ENCODE peak calls at places on chromosomes 1 and 21, in eight cellular contexts. N is IMR-90; J is PC-9; L is naive thymus-derived CD4-positive, alpha-beta T cell; O is mammary epithelial cell; I is H7; T is mesenchymal stem cell; C is AG04450. M is an unnamed sample.

GRCh38 chr1:160401972-160402795 is 1.8 kb downstream of the VANGL2 start:
- DNase-seq in C (no peak), L (no peak), J (no peak), N (no peak), T (no peak), I (no peak), O (no peak), M (no peak)

GRCh38 chr21:39085843-39086415 is 97.3 kb downstream of the PSMG1 start:
- DNase-seq in N (no peak), T (no peak), C (no peak), J (no peak), I (no peak), O (no peak), L (no peak), M (no peak)

GRCh38 chr1:5514519-5515183 is 477.6 kb downstream of the NPHP4 start:
- DNase-seq in J (no peak), C (no peak), I (peak; percentile 95), O (peak; percentile 6), N (peak; percentile 7), L (peak; percentile 42), T (peak; percentile 3), M (peak; percentile 17)

GRCh38 chr1:219174672-219175564 is 1.2 kb downstream of the LYPLAL1 start:
- DNase-seq in C (peak; percentile 77), T (peak; percentile 52), O (peak; percentile 67), L (peak; percentile 49), N (peak; percentile 90), J (peak; percentile 38), I (peak; percentile 9), M (peak; percentile 86)

GRCh38 chr21:27070881-27071670 is 104.2 kb upstream of the ADAMTS5 start:
- DNase-seq in N (peak; percentile 31), C (no peak), I (no peak), O (no peak), T (no peak), J (no peak), L (no peak), M (no peak)

GRCh38 chr1:110606784-110607662 is 865 bp upstream of the KCNA2 start:
- DNase-seq in I (peak; percentile 82), C (no peak), J (no peak), O (no peak), T (no peak), N (no peak), L (peak; percentile 23), M (no peak)

GRCh38 chr1:64948905-64949833 is 17.2 kb downstream of the JAK1 start:
- DNase-seq in J (peak; percentile 84), I (no peak), C (no peak), O (peak; percentile 71), T (no peak), L (no peak), N (no peak), M (peak; percentile 53)

GRCh38 chr1:182784556-182785171 is 4.9 kb upstream of the NPL start:
- DNase-seq in L (peak; percentile 45), T (peak; percentile 61), I (no peak), C (no peak), O (peak; percentile 20), J (peak; percentile 55), N (peak; percentile 50), M (peak; percentile 58)

GRCh38 chr1:222390181-222390580 is 157.7 kb downstream of the HHIPL2 start:
- DNase-seq in C (no peak), N (peak; percentile 82), L (no peak), I (no peak), T (peak; percentile 21), O (no peak), J (no peak), M (no peak)

GRCh38 chr1:198361373-198361772 is 179.1 kb downstream of the ATP6V1G3 start:
- DNase-seq in I (no peak), C (no peak), L (no peak), T (no peak), O (no peak), J (no peak), N (peak; percentile 4), M (no peak)

GRCh38 chr1:31788825-31789256 is 24.7 kb upstream of the ADGRB2 start:
- DNase-seq in C (peak; percentile 58), L (no peak), O (peak; percentile 66), N (peak; percentile 83), J (peak; percentile 71), I (no peak), T (peak; percentile 84), M (peak; percentile 79)

GRCh38 chr1:74732960-74733615 is at the start of the genes CRYZ and TYW3:
- DNase-seq in T (peak; percentile 90), J (peak; percentile 88), O (peak; percentile 94), C (peak; percentile 86), L (peak; percentile 80), I (peak; percentile 33), N (peak; percentile 92), M (peak; percentile 95)

GRCh38 chr1:30783244-30783915 is 25.8 kb upstream of the LAPTM5 start:
- DNase-seq in I (no peak), T (no peak), O (no peak), L (no peak), J (no peak), C (no peak), N (no peak), M (no peak)

DNA sequence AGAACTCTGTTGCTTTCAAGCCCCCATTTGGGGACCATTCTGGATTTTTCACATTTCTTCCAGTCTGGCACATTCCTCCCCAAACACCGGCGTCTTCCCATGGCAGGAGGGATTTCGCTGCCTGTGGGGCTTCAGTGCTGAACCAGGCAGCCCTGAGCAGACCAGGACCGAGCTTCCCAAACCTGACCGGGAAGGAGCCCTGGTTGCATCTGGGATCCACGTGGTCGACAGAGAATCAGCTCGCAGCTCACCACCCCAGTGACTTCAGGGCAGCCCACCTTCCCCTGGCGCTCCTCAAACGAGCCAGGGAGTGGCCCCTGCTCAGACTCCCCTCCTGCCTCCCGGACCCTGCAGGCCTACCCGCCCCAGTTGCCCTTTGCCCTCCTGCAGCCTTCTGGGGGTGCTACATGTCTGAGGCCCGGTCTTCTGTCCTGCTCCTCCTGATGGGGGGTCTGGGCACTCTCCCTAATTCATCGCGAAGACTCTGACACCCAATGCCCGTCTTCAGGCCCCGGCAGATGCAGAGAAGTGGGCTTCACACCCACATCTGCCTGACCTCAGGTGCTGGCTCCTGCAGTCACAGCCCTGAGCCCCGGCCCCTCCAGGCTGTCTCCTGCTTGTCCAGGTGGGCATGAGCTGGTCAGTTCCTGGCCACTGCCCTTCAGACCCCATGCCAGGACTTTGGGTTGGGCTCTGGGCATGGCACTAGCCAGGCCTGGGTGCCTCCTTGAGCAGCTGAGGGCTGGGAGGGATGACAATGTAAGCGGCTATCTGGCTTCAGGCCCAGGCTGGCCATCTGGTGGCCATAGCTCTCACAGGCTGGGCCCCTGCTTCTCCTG is 26.2 kb upstream of the PRSS38 start:
- DNase-seq in I (peak; percentile 69), T (no peak), L (no peak), J (no peak), O (no peak), N (peak; percentile 45), C (no peak), M (peak; percentile 27)
- H3K4me3 ChIP-seq in I (peak overlapping the region; percentile 74), T (peak overlapping the region; percentile 78), L (peak overlapping the region; percentile 59), J (peak overlapping the region; percentile 63), O (peak overlapping the region; percentile 84), N (peak overlapping the region; percentile 57), C (peak overlapping the region; percentile 74), M (peak overlapping the region; percentile 71)

DNA sequence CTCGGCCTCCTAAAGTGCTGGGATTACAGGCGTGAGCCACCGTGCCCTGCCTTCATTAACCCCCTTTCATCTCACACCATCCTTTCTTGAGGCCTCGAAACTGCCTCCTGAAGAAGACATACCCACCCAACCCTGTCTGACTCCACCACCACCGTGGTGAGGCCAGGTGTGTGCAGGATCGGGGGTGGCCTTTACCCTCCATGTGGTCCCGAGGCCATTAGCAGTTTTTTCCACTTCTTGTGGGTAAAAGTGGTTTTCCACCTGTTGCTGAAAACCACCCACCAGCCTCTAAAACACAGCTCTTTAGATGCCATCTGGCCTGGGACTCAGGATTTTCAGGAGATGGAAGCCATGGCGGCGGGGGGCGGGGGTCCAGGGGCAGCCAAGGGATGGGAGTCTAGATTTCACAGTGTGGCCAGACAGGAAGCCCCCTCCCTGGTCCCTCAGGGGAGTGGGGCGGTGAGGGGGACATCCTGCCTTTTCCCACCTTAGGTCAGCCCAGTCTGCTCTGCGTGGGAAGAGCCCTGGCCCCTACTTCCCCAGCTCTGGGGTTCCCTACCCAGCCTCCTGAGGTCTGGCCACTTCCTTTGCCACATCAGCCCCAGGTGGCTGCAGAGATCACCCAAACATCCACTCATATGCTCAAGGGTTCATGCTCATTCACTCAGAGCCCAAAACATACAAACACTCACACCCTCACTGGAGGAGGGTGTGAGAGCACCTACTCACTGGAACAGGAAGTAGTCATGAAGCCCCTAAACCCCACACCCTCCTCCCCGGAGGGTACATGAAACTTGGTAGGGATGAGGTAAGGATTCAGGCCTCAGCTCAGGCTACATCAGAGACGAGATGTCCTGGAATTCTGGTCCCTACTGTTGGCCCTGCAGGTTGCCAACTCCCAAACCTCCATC is 2.3 kb downstream of the FGR start:
- DNase-seq in L (no peak), O (no peak), J (no peak), N (no peak), T (no peak), C (no peak), I (no peak), M (no peak)
- H3K4me3 ChIP-seq in L (peak overlapping the region; percentile 50), O (no peak overlapping the region), J (no peak overlapping the region), N (no peak overlapping the region), T (no peak overlapping the region), C (no peak overlapping the region), I (no peak overlapping the region), M (no peak overlapping the region)

DNA sequence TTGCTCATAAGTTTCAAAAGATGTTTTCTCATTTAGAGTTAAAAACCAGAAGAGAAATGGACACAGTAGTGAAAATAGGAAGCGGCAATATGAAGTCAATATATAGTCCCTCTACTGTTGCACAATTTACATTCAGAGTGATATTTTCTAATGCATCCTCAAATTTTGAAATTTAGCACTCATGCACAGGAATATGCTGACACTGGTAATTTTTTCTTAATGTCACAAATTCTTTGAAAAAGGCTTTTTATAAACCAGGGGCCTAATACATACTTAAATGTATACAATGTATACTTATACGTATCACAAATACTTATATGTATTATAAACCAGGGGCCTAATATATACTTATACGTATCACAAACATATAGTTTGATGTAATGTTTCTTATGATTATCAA is 19.4 kb downstream of the ST7L start:
- DNase-seq in I (no peak), N (no peak), L (no peak), C (no peak), T (no peak), O (no peak), J (no peak), M (no peak)
- H3K4me3 ChIP-seq in I (no peak overlapping the region), N (no peak overlapping the region), L (no peak overlapping the region), C (no peak overlapping the region), T (no peak overlapping the region), O (no peak overlapping the region), J (no peak overlapping the region), M (no peak overlapping the region)

GRCh38 chr1:232574867-232575523 is 54.9 kb downstream of the SIPA1L2 start:
- DNase-seq in L (no peak), C (peak; percentile 30), I (no peak), T (no peak), J (no peak), O (peak; percentile 70), N (peak; percentile 68), M (peak; percentile 24)

GRCh38 chr1:232576537-232576936 is 53.4 kb downstream of the SIPA1L2 start:
- DNase-seq in L (no peak), C (no peak), O (no peak), J (no peak), T (no peak), I (no peak), N (no peak), M (no peak)

GRCh38 chr1:232574077-232574476 is 55.9 kb downstream of the SIPA1L2 start:
- DNase-seq in L (no peak), T (no peak), J (no peak), O (no peak), C (no peak), I (no peak), N (no peak), M (no peak)

GRCh38 chr1:232577809-232578208 is 52.1 kb downstream of the SIPA1L2 start:
- DNase-seq in I (no peak), C (no peak), O (no peak), N (no peak), T (no peak), L (no peak), J (no peak), M (no peak)

GRCh38 chr1:232575524-232576040 is 54.4 kb downstream of the SIPA1L2 start:
- DNase-seq in L (no peak), I (no peak), J (no peak), N (peak; percentile 56), C (no peak), O (peak; percentile 7), T (no peak), M (peak; percentile 38)
- H3K4me3 ChIP-seq in L (peak overlapping the region; percentile 6), I (no peak overlapping the region), J (no peak overlapping the region), N (peak overlapping the region; percentile 32), C (peak overlapping the region; percentile 2), O (no peak overlapping the region), T (no peak overlapping the region), M (peak overlapping the region; percentile 21)

M was measured in fibroblast of villous mesenchyme.